ENCODE peak calls at places on chromosomes 3 and 15, in six cellular contexts. I, D, J, K, R and Z are unnamed samples.

GRCh38 chr3:30493912-30494311 is 112.5 kb upstream of the TGFBR2 start:
- DNase-seq in J (no peak), R (no peak), D (peak), I (no peak), K (no peak), Z (no peak)

GRCh38 chr3:170488802-170489201 is 70.1 kb downstream of the CLDN11 start:
- DNase-seq in I (no peak), J (no peak), R (no peak), K (peak), D (no peak), Z (no peak)

GRCh38 chr3:171803044-171803443 is 7.2 kb downstream of the PLD1 start:
- DNase-seq in I (no peak), D (no peak), J (no peak), K (no peak), R (no peak), Z (no peak)

GRCh38 chr15:41727143-41727542 is 47.1 kb upstream of the MAPKBP1 start:
- DNase-seq in I (no peak), D (no peak), K (no peak), J (no peak), R (no peak), Z (no peak)

GRCh38 chr15:64921711-64922110 is 10.0 kb downstream of the ANKDD1A start:
- DNase-seq in K (no peak), J (no peak), D (no peak), I (no peak), R (no peak), Z (no peak)

GRCh38 chr15:58467121-58467721 is 35.4 kb downstream of the LIPC start:
- DNase-seq in J (peak), D (no peak), R (no peak), I (no peak), K (no peak), Z (no peak)

GRCh38 chr15:101328001-101328400 is 33.0 kb upstream of the SNRPA1 start:
- DNase-seq in K (no peak), J (no peak), D (no peak), R (no peak), I (peak), Z (no peak)

GRCh38 chr3:9099711-9100110 is 136.4 kb upstream of the RAD18 start:
- DNase-seq in I (peak), R (no peak), J (no peak), K (no peak), D (no peak), Z (no peak)

GRCh38 chr3:196989721-196990262 is 21.2 kb upstream of the PIGZ start:
- DNase-seq in I (peak), D (no peak), K (no peak), J (no peak), R (peak), Z (no peak)

GRCh38 chr15:94701281-94701985 is 470.1 kb downstream of the MCTP2 start:
- DNase-seq in J (no peak), R (no peak), K (no peak), D (no peak), I (no peak), Z (no peak)

GRCh38 chr3:9107738-9108137 is 141.7 kb downstream of the SRGAP3 start:
- DNase-seq in K (no peak), I (no peak), J (no peak), D (no peak), R (no peak), Z (no peak)

GRCh38 chr15:33031324-33031736 is 163.2 kb downstream of the FMN1 start:
- DNase-seq in J (no peak), R (no peak), K (no peak), I (no peak), D (no peak), Z (no peak)

GRCh38 chr3:114447545-114447944 is 153.7 kb downstream of the TIGIT start:
- DNase-seq in R (no peak), D (no peak), J (no peak), I (no peak), K (no peak), Z (no peak)

GRCh38 chr15:19973718-19974117 is 567.9 kb downstream of the GOLGA6L6 start:
- DNase-seq in K (no peak), R (no peak), D (no peak), I (no peak), J (no peak), Z (no peak)

GRCh38 chr15:81981888-81982287 is 63.9 kb downstream of the MEX3B start:
- DNase-seq in J (no peak), R (no peak), D (no peak), I (no peak), K (no peak), Z (peak)

GRCh38 chr15:85178366-85178765 is 196.7 kb downstream of the PDE8A start:
- DNase-seq in R (no peak), I (no peak), D (no peak), K (peak), J (no peak), Z (no peak)

GRCh38 chr3:41753651-41754050 is 208.3 kb downstream of the ULK4 start:
- DNase-seq in D (no peak), I (no peak), J (no peak), R (no peak), K (no peak), Z (no peak)

GRCh38 chr3:120088622-120089021 is 5.6 kb downstream of the GSK3B start:
- DNase-seq in R (no peak), D (no peak), I (no peak), K (no peak), J (no peak), Z (no peak)

GRCh38 chr15:72998226-72998625 is 54.0 kb upstream of the NEO1 start:
- DNase-seq in I (no peak), K (no peak), D (no peak), R (no peak), J (no peak), Z (no peak)

DNA sequence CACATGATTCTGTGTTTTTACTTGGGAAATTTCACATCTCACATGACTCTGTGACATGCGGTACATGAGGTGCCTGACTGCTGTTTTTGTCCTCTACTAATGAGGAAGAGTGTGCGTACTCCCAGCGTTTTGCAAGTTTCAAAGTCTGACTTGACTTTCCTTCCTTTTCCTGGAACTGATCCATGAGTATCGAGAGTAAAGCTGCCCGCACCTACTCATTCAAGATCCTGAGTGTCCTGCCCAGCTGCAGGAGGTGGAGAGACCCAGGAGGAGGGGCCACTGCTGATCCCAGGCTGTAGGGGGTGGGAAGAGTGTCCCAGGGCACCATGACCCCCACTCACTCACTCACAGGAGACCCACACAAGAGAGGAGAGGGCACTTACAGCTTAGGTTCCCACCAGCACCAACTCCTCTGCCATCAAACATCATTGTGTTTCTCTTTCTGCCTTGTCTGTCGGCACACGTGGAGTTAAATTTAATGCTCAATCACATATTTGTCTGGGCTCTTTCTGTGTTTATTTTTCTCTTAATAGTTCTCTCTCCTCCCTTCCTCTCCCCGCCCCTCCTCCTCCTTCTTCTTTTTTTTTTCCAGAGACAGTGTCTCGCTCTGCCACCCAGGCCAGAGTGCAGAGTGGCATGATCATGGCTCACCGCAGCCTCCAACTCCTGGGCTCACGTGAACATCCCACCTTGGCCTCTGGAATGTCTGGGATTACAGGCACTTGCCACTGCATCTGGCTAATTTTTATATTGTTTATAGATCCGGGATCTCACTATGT is 1.4 kb downstream of the CCR5AS start:
- DNase-seq in R (peak), D (peak), J (no peak), I (no peak), K (peak), Z (no peak)
- H3K4me3 ChIP-seq in R (no peak), D (no peak), J (no peak), I (no peak), K (no peak), Z (no peak)

GRCh38 chr3:180980612-180981011 is 8.9 kb downstream of the DNAJC19 start:
- DNase-seq in J (no peak), K (no peak), R (no peak), I (no peak), D (no peak), Z (no peak)
- H3K27ac ChIP-seq in J (peak), K (no peak), R (no peak), I (no peak), D (no peak), Z (peak)

GRCh38 chr15:76336254-76337046 is at the start of gene ISL2:
- DNase-seq in D (no peak), R (peak), K (peak), I (peak), J (peak), Z (no peak)

GRCh38 chr15:76337047-76337738 is 620 bp downstream of the ISL2 start:
- DNase-seq in J (peak), K (no peak), R (no peak), I (peak), D (no peak), Z (no peak)

GRCh38 chr15:76335129-76335850 is 1.3 kb upstream of the ISL2 start:
- DNase-seq in K (no peak), D (no peak), R (peak), J (peak), I (peak), Z (no peak)

GRCh38 chr15:76334438-76335004 is 2.1 kb upstream of the ISL2 start:
- DNase-seq in D (no peak), R (no peak), K (no peak), J (no peak), I (peak), Z (no peak)

DNA sequence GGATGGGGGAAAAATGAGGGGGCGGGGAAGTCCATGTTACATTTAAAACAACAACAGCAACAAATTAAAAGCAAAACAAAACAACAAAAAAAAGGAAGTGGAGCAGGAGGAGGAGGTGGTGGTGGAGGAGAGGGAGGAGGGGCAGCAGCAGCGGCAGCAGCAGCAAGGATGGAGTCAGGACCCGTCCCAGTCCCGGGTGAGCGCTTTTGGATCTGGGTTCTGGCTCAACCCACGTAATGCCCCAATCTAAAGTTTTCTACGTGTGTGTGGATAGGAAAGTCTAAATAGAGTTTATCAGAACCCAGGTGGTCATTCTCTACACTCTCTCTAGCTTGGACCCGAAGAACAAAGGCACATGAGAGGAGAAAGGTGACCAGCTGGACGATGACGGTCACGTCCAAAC is 721 bp upstream of the ISL2 start:
- DNase-seq in J (peak), K (no peak), D (no peak), I (peak), R (no peak), Z (no peak)
- H3K4me3 ChIP-seq in J (peak), K (peak), D (no peak), I (peak), R (peak), Z (peak)

GRCh38 chr3:66475386-66476020 is 25.3 kb downstream of the LRIG1 start:
- DNase-seq in I (no peak), J (no peak), K (no peak), R (no peak), D (no peak), Z (no peak)
- H3K27ac ChIP-seq in I (no peak), J (peak), K (no peak), R (no peak), D (no peak), Z (no peak)

GRCh38 chr15:66766282-66767228 is 64.5 kb downstream of the SMAD6 start:
- DNase-seq in D (no peak), I (no peak), J (no peak), K (peak), R (peak), Z (no peak)
- H3K4me3 ChIP-seq in D (no peak), I (no peak), J (no peak), K (no peak), R (no peak), Z (no peak)

GRCh38 chr15:83898295-83898694 is 244.4 kb downstream of the ADAMTSL3 start:
- DNase-seq in J (no peak), K (no peak), I (no peak), R (no peak), D (no peak), Z (no peak)

GRCh38 chr15:83897037-83897436 is 243.1 kb downstream of the ADAMTSL3 start:
- DNase-seq in D (no peak), R (no peak), J (no peak), I (no peak), K (no peak), Z (no peak)

GRCh38 chr15:83904107-83904720 is 250.3 kb downstream of the ADAMTSL3 start:
- DNase-seq in D (peak), I (no peak), K (peak), R (no peak), J (no peak), Z (peak)

DNA sequence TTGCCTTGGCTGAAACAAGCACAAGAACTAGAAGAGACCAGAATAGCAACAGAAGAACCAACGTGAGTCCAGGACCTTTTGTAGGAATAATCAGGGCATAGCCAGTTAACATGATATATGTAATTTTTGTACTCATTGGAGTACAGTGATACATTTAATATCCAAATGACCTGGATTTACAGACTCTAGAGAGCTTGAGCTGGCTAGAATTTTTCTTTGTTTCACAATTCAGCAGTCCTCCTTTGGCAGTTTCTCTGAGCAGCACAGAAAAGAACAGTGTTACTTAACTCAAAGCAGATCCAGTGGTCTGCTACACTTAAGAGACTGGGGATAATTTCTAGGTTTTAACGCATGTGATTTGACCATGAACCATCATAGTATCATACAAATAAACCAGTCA is 245.7 kb downstream of the ADAMTSL3 start:
- DNase-seq in D (no peak), I (no peak), J (no peak), R (no peak), K (no peak), Z (no peak)
- H3K27ac ChIP-seq in D (no peak), I (no peak), J (no peak), R (no peak), K (no peak), Z (no peak)

DNA sequence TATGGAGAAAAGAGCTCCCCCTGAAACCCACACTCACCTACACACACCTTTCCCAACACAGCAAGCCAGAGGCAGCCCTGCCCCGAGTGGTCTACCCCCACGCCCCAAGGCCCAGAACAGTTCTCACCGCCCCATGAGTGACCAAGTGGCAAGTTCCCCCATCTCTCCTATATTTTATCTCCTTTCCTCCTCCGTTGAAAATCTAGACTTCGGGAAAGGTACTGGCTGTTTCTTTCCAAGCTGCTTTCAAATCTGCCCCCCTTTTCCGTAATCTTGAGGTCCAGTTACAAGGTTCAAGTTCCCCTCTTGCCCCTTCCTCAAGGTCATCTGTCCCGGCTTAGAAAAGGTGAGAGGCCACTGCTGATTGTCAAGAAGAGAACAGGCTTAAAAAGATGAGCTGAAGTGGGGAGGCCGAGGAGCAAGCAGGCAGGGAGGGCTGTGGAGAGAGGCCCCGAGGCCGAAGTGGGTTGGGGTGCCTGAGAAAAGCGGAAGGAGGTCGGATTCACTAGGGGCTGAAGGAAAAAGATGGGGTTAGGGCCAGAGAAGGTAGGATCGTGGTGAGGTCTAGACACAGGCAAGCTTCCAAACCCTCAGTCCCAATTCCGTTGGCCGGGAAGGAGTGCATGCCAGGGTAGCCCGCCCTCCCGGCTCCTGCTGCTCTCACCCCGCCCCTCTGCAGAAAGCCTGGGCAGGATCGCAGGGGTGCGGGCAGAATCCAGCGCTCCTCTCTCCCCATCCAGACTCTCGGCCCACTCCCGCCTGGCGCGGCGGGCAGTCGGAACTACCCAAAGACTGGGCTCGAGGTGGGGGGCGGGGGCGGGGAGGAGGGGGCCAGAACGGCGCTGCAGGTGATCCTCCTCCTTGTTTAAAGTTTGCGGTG is 1.7 kb downstream of the SEMA5B start:
- DNase-seq in R (no peak), K (peak), J (peak), D (no peak), I (peak), Z (peak)
- H3K4me3 ChIP-seq in R (peak), K (peak), J (peak), D (peak), I (peak), Z (peak)

DNA sequence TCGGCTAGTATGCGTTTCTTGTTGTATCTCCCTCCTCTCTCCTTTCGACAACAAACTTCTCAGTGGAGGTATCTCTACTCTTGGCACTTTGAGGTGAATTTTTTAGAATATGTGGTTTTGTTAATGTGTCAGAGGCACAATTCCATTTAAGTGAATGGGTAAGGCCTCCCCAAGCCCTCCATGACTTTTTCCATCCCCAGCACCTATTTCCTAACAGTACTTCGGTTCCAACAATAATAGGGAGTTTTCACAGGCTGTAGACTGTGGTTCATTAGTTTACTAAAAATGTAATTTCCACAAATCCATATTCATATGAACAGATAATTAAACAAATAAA is 74.2 kb downstream of the TM4SF4 start:
- DNase-seq in I (no peak), K (no peak), J (no peak), D (no peak), R (no peak), Z (no peak)
- H3K27ac ChIP-seq in I (no peak), K (peak), J (no peak), D (peak), R (peak), Z (peak)

DNA sequence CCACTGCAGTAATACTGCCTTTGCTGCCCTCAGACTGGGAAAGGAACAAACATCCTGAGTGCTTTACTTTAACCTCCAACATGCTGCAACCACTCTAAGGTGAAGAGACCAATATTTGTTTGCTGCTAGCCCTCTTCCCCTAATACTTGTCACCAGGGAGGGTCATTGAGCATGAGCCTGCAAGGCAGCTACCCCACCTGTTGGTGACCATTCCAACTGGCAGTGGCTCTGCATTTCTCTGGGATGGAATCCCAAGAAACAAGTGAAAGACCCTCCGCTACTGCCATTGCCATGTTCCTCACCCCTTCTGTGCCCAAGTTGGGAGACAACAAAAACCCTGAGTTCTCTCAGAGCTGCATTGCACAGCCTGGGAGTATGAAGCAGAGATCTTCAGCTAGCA is 462.7 kb downstream of the ZBBX start:
- DNase-seq in R (no peak), I (peak), J (no peak), D (no peak), K (no peak), Z (no peak)
- H3K4me3 ChIP-seq in R (no peak), I (no peak), J (no peak), D (no peak), K (no peak), Z (no peak)

GRCh38 chr3:51530485-51530884 is 8.0 kb upstream of the RAD54L2 start:
- DNase-seq in R (no peak), J (no peak), K (no peak), I (no peak), D (no peak), Z (no peak)
- H3K27ac ChIP-seq in R (no peak), J (no peak), K (no peak), I (no peak), D (no peak), Z (no peak)